ENCODE peak calls at places on chromosomes 5 and 9, in seven cellular contexts. D is H54; N is Right ventricle myocardium inferior; V is stimulated activated CD4-positive, alpha-beta T cell treated with anti-CD3 and anti-CD28 coated beads, Interleukin-2, amount 100 ng/mL, for 24 hours; U is fibroblast of pulmonary artery; K is nucleus accumbens; W is Caco-2. L is an unnamed sample.

GRCh38 chr9:83636813-83637212 is 13.9 kb downstream of the IDNK start:
- DNase-seq in D (no peak), N (no peak), V (no peak), U (no peak), K (no peak), W (no peak), L (no peak)

GRCh38 chr9:3736186-3736585 is 210.4 kb upstream of the RFX3 start:
- DNase-seq in D (no peak), N (no peak), V (no peak), U (peak), K (no peak), W (no peak), L (no peak)

GRCh38 chr9:98287383-98287782 is 31.9 kb upstream of the TBC1D2 start:
- DNase-seq in D (peak), N (no peak), V (no peak), U (peak), K (no peak), W (peak), L (no peak)

GRCh38 chr5:80319702-80320101 is at the start of gene SPZ1:
- DNase-seq in D (no peak), N (no peak), V (no peak), U (no peak), K (no peak), W (no peak), L (no peak)

GRCh38 chr5:119220576-119221197 is 135.1 kb upstream of the TNFAIP8 start:
- DNase-seq in D (no peak), N (no peak), V (no peak), U (no peak), K (no peak), W (no peak), L (peak)

GRCh38 chr5:97458851-97459250 is 275.8 kb upstream of the RIOK2 start:
- DNase-seq in D (no peak), N (no peak), V (no peak), U (no peak), K (no peak), W (no peak), L (no peak)

GRCh38 chr5:105544300-105544699 is 1981.7 kb upstream of the NUDT12 start:
- DNase-seq in D (no peak), N (no peak), V (no peak), U (no peak), K (no peak), W (no peak), L (no peak)

GRCh38 chr5:50794812-50795211 is 128.4 kb downstream of the PARP8 start:
- DNase-seq in D (no peak), N (peak), V (no peak), U (no peak), K (no peak), W (peak), L (no peak)

GRCh38 chr5:85030685-85031084 is 646.0 kb upstream of the EDIL3 start:
- DNase-seq in D (no peak), N (no peak), V (no peak), U (no peak), K (no peak), W (no peak), L (no peak)

GRCh38 chr5:39014544-39014943 is 59.7 kb downstream of the RICTOR start:
- DNase-seq in D (peak), N (no peak), V (no peak), U (peak), K (no peak), W (no peak), L (peak)